ENCODE peak calls at places on chromosome 5, in four cellular contexts. One of them, this sample, is unnamed.

GRCh38 chr5:103441523-103441922 is 121.1 kb downstream of the NUDT12 start:
- DNase-seq in NCI-H1436: no peak
- DNase-seq in amniotic stem cell: no peak
- DNase-seq in activated gamma-delta T cell: no peak
- DNase-seq in this sample: no peak

GRCh38 chr5:9405196-9405754 is 140.6 kb downstream of the SEMA5A start:
- DNase-seq in activated gamma-delta T cell: no peak
- DNase-seq in NCI-H1436: no peak
- DNase-seq in amniotic stem cell: no peak
- DNase-seq in this sample: no peak

GRCh38 chr5:160506006-160507004 is 84.7 kb downstream of the PTTG1 start:
- DNase-seq in activated gamma-delta T cell: peak
- DNase-seq in amniotic stem cell: no peak
- DNase-seq in NCI-H1436: no peak
- DNase-seq in this sample: peak

GRCh38 chr5:2557435-2557834 is 194.0 kb downstream of the IRX2 start:
- DNase-seq in amniotic stem cell: no peak
- DNase-seq in activated gamma-delta T cell: no peak
- DNase-seq in NCI-H1436: no peak
- DNase-seq in this sample: no peak

GRCh38 chr5:137316346-137316736 is 182.8 kb downstream of the SPOCK1 start:
- DNase-seq in amniotic stem cell: no peak
- DNase-seq in activated gamma-delta T cell: no peak
- DNase-seq in NCI-H1436: no peak
- DNase-seq in this sample: no peak

GRCh38 chr5:113293613-113294340 is 141.0 kb downstream of the TSSK1B start:
- DNase-seq in NCI-H1436: no peak
- DNase-seq in amniotic stem cell: no peak
- DNase-seq in activated gamma-delta T cell: no peak
- DNase-seq in this sample: peak

GRCh38 chr5:168354397-168354796 is 63.0 kb downstream of the WWC1 start:
- DNase-seq in NCI-H1436: no peak
- DNase-seq in activated gamma-delta T cell: no peak
- DNase-seq in amniotic stem cell: no peak
- DNase-seq in this sample: no peak

GRCh38 chr5:151255621-151256286 is 2.8 kb downstream of the GM2A start:
- DNase-seq in amniotic stem cell: no peak
- DNase-seq in activated gamma-delta T cell: no peak
- DNase-seq in NCI-H1436: no peak
- DNase-seq in this sample: no peak

GRCh38 chr5:143865421-143865820 is 53.5 kb downstream of the HMHB1 start:
- DNase-seq in activated gamma-delta T cell: no peak
- DNase-seq in amniotic stem cell: no peak
- DNase-seq in NCI-H1436: no peak
- DNase-seq in this sample: no peak

This sample was measured in left cardiac atrium.